ENCODE peak calls at places on chromosomes 11 and 22, in six cellular contexts. Z is transverse colon, N is ELF-1, A is ACHN, I is tibial nerve, V is Calu3. X is an unnamed sample.
A peak's percentile ranks its signal among the peaks of the same experiment; 100 is the strongest.

GRCh38 chr22:24588370-24588755 is 4.5 kb downstream of the LRRC75B start:
- DNase-seq in A (no peak), Z (no peak), N (no peak), I (peak; percentile 48), V (peak; percentile 93), X (no peak)

GRCh38 chr11:117498791-117499190 is 171.1 kb downstream of the CEP164 start:
- DNase-seq in N (no peak), A (no peak), I (no peak), Z (no peak), V (no peak), X (no peak)

GRCh38 chr11:75262436-75262835 is 21.9 kb downstream of the TPBGL start:
- DNase-seq in V (no peak), A (no peak), I (no peak), Z (peak; percentile 7), N (no peak), X (no peak)

GRCh38 chr11:118870396-118871343 is 13.0 kb upstream of the CXCR5 start:
- DNase-seq in Z (peak; percentile 28), V (peak; percentile 10), I (peak; percentile 46), A (no peak), N (peak; percentile 59), X (no peak)

GRCh38 chr22:47012589-47013365 is 250.3 kb downstream of the TBC1D22A start:
- DNase-seq in I (no peak), V (no peak), A (peak; percentile 6), N (no peak), Z (no peak), X (no peak)

GRCh38 chr11:70226967-70227366 is 23.9 kb downstream of the FADD start:
- DNase-seq in Z (no peak), I (no peak), V (peak; percentile 24), A (no peak), N (peak; percentile 87), X (peak; percentile 46)

GRCh38 chr11:665707-666281 is 28.7 kb downstream of the DRD4 start:
- DNase-seq in V (no peak), Z (no peak), N (no peak), I (no peak), A (no peak), X (peak; percentile 87)

GRCh38 chr11:76717369-76717768 is 46.8 kb upstream of the LRRC32 start:
- DNase-seq in Z (no peak), V (no peak), A (no peak), N (no peak), I (no peak), X (no peak)

X was measured in erythroblast.